ENCODE peak calls at places on chromosomes 3 and 15, in five cellular contexts. One of them, this sample, is unnamed.

GRCh38 chr3:67017211-67017610 is 19.1 kb downstream of the KBTBD8 start:
- DNase-seq in BJ: no peak
- DNase-seq in AG04450: no peak
- DNase-seq in tibial artery: no peak
- DNase-seq in stomach: no peak
- DNase-seq in this sample: peak

GRCh38 chr3:170811928-170812591 is 57.9 kb downstream of the RPL22L1 start:
- DNase-seq in BJ: no peak
- DNase-seq in tibial artery: peak
- DNase-seq in stomach: peak
- DNase-seq in AG04450: peak
- DNase-seq in this sample: peak

GRCh38 chr3:161069441-161070251 is 35.5 kb downstream of the B3GALNT1 start:
- DNase-seq in tibial artery: peak
- DNase-seq in AG04450: peak
- DNase-seq in BJ: peak
- DNase-seq in stomach: no peak
- DNase-seq in this sample: peak

GRCh38 chr3:176755552-176755951 is 441.7 kb downstream of the TBL1XR1 start:
- DNase-seq in AG04450: no peak
- DNase-seq in BJ: no peak
- DNase-seq in stomach: no peak
- DNase-seq in tibial artery: no peak
- DNase-seq in this sample: no peak

GRCh38 chr3:196989721-196990262 is 21.2 kb upstream of the PIGZ start:
- DNase-seq in stomach: no peak
- DNase-seq in tibial artery: peak
- DNase-seq in BJ: no peak
- DNase-seq in AG04450: no peak
- DNase-seq in this sample: no peak

GRCh38 chr3:111012388-111013248 is 59.0 kb upstream of the NECTIN3 start:
- DNase-seq in BJ: no peak
- DNase-seq in stomach: no peak
- DNase-seq in tibial artery: no peak
- DNase-seq in AG04450: no peak
- DNase-seq in this sample: no peak

GRCh38 chr15:37046876-37047614 is 53.3 kb downstream of the MEIS2 start:
- DNase-seq in AG04450: no peak
- DNase-seq in BJ: peak
- DNase-seq in tibial artery: no peak
- DNase-seq in stomach: no peak
- DNase-seq in this sample: peak

GRCh38 chr3:27644936-27645335 is 77.2 kb downstream of the EOMES start:
- DNase-seq in AG04450: no peak
- DNase-seq in BJ: no peak
- DNase-seq in tibial artery: no peak
- DNase-seq in stomach: no peak
- DNase-seq in this sample: no peak

GRCh38 chr15:38576261-38576660 is 11.6 kb upstream of the RASGRP1 start:
- DNase-seq in tibial artery: no peak
- DNase-seq in BJ: no peak
- DNase-seq in stomach: no peak
- DNase-seq in AG04450: no peak
- DNase-seq in this sample: no peak

GRCh38 chr15:83837946-83838571 is 184.1 kb downstream of the ADAMTSL3 start:
- DNase-seq in stomach: peak
- DNase-seq in AG04450: no peak
- DNase-seq in tibial artery: no peak
- DNase-seq in BJ: no peak
- DNase-seq in this sample: peak

GRCh38 chr3:172312006-172312405 is 136.2 kb downstream of the GHSR start:
- DNase-seq in tibial artery: no peak
- DNase-seq in stomach: no peak
- DNase-seq in BJ: peak
- DNase-seq in AG04450: no peak
- DNase-seq in this sample: no peak

GRCh38 chr3:15713364-15713763 is 84.4 kb downstream of the ANKRD28 start:
- DNase-seq in BJ: no peak
- DNase-seq in tibial artery: no peak
- DNase-seq in stomach: no peak
- DNase-seq in AG04450: no peak
- DNase-seq in this sample: no peak

GRCh38 chr3:45942051-45942825 is 1.0 kb upstream of the CXCR6 start:
- DNase-seq in BJ: no peak
- DNase-seq in tibial artery: peak
- DNase-seq in stomach: peak
- DNase-seq in AG04450: no peak
- DNase-seq in this sample: peak

GRCh38 chr3:139617656-139618268 is 60.0 kb downstream of the NMNAT3 start:
- DNase-seq in stomach: no peak
- DNase-seq in tibial artery: no peak
- DNase-seq in BJ: no peak
- DNase-seq in AG04450: no peak
- DNase-seq in this sample: no peak

GRCh38 chr15:78055923-78056713 is 21.4 kb downstream of the TBC1D2B start:
- DNase-seq in stomach: no peak
- DNase-seq in tibial artery: peak
- DNase-seq in BJ: no peak
- DNase-seq in AG04450: no peak
- DNase-seq in this sample: peak

GRCh38 chr3:36591959-36592358 is 172.4 kb downstream of the DCLK3 start:
- DNase-seq in tibial artery: no peak
- DNase-seq in BJ: no peak
- DNase-seq in AG04450: no peak
- DNase-seq in stomach: no peak
- DNase-seq in this sample: peak

GRCh38 chr3:5479229-5479799 is 291.8 kb downstream of the EDEM1 start:
- DNase-seq in tibial artery: no peak
- DNase-seq in stomach: peak
- DNase-seq in AG04450: no peak
- DNase-seq in BJ: no peak
- DNase-seq in this sample: no peak

GRCh38 chr3:176926034-176926433 is 271.2 kb downstream of the TBL1XR1 start:
- DNase-seq in tibial artery: no peak
- DNase-seq in BJ: no peak
- DNase-seq in AG04450: no peak
- DNase-seq in stomach: no peak
- DNase-seq in this sample: no peak

GRCh38 chr3:50953825-50954224 is 279.1 kb downstream of the DOCK3 start:
- DNase-seq in BJ: no peak
- DNase-seq in AG04450: no peak
- DNase-seq in stomach: no peak
- DNase-seq in tibial artery: no peak
- DNase-seq in this sample: no peak

GRCh38 chr15:57792729-57793449 is 86.4 kb downstream of the POLR2M start:
- DNase-seq in tibial artery: no peak
- DNase-seq in BJ: no peak
- DNase-seq in AG04450: no peak
- DNase-seq in stomach: no peak
- DNase-seq in this sample: no peak

GRCh38 chr3:42843730-42844713 is 31.7 kb downstream of the CYP8B1 start:
- DNase-seq in stomach: no peak
- DNase-seq in BJ: no peak
- DNase-seq in AG04450: no peak
- DNase-seq in tibial artery: peak
- DNase-seq in this sample: no peak

GRCh38 chr3:142726017-142726416 is 2.2 kb downstream of the TRPC1 start:
- DNase-seq in tibial artery: no peak
- DNase-seq in stomach: no peak
- DNase-seq in AG04450: no peak
- DNase-seq in BJ: no peak
- DNase-seq in this sample: no peak

GRCh38 chr3:129632556-129632955 is 26.1 kb upstream of the PLXND1 start:
- DNase-seq in stomach: no peak
- DNase-seq in AG04450: no peak
- DNase-seq in BJ: no peak
- DNase-seq in tibial artery: no peak
- DNase-seq in this sample: no peak

GRCh38 chr3:129230311-129231019 is 18.9 kb upstream of the COPG1 start:
- DNase-seq in BJ: no peak
- DNase-seq in tibial artery: no peak
- DNase-seq in AG04450: no peak
- DNase-seq in stomach: no peak
- DNase-seq in this sample: peak

GRCh38 chr15:55587321-55588069 is 650 bp downstream of the PYGO1 start:
- DNase-seq in tibial artery: no peak
- DNase-seq in stomach: no peak
- DNase-seq in BJ: no peak
- DNase-seq in AG04450: no peak
- DNase-seq in this sample: peak

GRCh38 chr3:50238549-50239026 is 2.6 kb downstream of the GNAI2 start:
- DNase-seq in tibial artery: peak
- DNase-seq in stomach: peak
- DNase-seq in AG04450: no peak
- DNase-seq in BJ: no peak
- DNase-seq in this sample: no peak

GRCh38 chr3:187183210-187183862 is 13.9 kb upstream of the RTP1 start:
- DNase-seq in tibial artery: no peak
- DNase-seq in AG04450: no peak
- DNase-seq in stomach: no peak
- DNase-seq in BJ: no peak
- DNase-seq in this sample: no peak

DNA sequence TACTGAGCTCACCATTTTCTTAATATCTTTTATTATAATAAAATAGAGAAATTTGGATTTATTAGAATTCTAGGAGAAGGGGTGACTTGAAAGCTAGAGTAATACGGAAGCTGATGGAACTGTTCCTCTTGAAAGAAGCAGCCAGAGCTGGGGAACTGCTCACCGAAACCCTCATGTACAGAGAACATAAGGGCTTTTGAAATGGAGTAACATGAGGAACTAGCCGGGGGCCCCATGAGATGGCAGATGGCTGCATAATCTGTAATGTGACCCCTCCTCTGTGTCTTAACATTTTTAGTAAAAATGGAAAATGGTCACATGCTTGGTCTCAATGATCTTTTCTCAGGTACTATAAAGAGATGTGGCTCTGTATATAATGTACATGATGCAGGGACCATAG is 15.7 kb upstream of the DYNC1LI1 start:
- DNase-seq in stomach: no peak
- DNase-seq in tibial artery: no peak
- DNase-seq in AG04450: no peak
- DNase-seq in BJ: no peak
- DNase-seq in this sample: no peak
- TF ChIP-seq CTCF in stomach: no peak
- TF ChIP-seq CTCF in tibial artery: no peak
- TF ChIP-seq CTCF in AG04450: no peak
- TF ChIP-seq CTCF in BJ: no peak
- TF ChIP-seq CTCF in this sample: no peak

DNA sequence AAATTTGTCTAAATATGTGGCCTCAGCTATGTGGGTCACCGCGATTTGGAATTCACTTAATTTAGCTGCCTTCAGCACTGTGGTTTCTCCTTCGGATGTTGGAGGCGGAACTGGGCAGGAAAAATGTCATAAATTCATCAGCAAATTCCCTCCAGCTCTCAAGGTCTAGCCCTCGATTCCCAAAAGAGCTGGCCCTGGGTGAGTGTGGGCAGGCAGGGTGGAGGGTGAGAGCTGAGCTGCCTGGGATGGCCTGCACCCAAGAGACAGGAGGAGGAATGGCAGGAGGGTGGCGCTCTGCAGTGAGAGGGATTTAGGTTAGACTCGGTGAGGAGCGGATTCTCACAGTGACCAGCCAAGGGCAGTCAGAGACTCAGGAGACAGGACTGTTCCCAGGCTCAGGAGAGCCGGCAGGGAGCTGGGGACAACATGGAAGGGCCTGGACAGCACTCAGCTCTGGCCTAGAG is 57.1 kb downstream of the FEM1B start:
- DNase-seq in tibial artery: peak
- DNase-seq in AG04450: no peak
- DNase-seq in BJ: peak
- DNase-seq in stomach: no peak
- DNase-seq in this sample: peak
- H3K4me3 ChIP-seq in tibial artery: no peak
- H3K4me3 ChIP-seq in AG04450: no peak
- H3K4me3 ChIP-seq in BJ: no peak
- H3K4me3 ChIP-seq in stomach: no peak
- H3K4me3 ChIP-seq in this sample: no peak

GRCh38 chr15:92668086-92668485 is 12.5 kb upstream of the FAM174B start:
- DNase-seq in BJ: no peak
- DNase-seq in stomach: no peak
- DNase-seq in AG04450: no peak
- DNase-seq in tibial artery: no peak
- DNase-seq in this sample: no peak
- TF ChIP-seq CTCF in BJ: no peak
- TF ChIP-seq CTCF in stomach: no peak
- TF ChIP-seq CTCF in AG04450: no peak
- TF ChIP-seq CTCF in tibial artery: no peak
- TF ChIP-seq CTCF in this sample: no peak

GRCh38 chr15:75801859-75802593 is 41.2 kb upstream of the UBE2Q2 start:
- DNase-seq in stomach: peak
- DNase-seq in tibial artery: peak
- DNase-seq in AG04450: peak
- DNase-seq in BJ: no peak
- DNase-seq in this sample: peak
- H3K4me3 ChIP-seq in stomach: peak
- H3K4me3 ChIP-seq in tibial artery: peak
- H3K4me3 ChIP-seq in AG04450: peak
- H3K4me3 ChIP-seq in BJ: peak
- H3K4me3 ChIP-seq in this sample: peak

DNA sequence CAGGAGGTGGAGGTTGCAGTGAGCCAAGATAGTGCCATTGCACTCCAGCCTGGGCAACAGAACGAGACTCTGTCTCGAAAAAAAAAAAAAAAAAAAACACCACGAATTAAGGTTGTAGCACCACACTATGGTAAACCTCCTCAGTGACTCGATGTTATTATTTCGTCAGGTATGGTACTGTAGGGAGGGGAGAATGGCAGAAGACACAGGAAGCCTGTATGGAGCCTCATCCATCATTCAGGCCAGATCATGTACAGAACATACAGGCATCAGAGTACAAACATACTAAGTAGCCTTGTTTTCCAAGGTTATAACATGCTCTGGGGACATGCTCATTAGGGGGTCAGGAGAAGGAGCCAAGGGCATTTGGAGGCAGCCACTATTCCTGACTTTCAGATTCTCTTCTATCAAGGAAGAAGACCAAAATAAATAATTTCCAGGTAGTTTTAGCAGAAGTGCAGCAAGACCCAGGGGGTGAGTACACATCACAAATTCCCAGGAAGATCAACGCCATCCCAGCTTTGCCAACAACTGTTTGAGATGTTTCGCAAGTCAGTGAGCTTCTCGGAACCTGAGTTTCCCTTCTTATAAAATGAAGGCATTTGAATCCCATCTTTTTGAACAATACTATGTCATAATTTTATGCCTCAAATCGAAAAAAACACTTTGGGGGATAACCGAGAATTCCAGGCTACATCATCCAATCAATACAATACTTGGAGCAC is 79.8 kb downstream of the FOXP1 start:
- DNase-seq in tibial artery: no peak
- DNase-seq in AG04450: no peak
- DNase-seq in BJ: peak
- DNase-seq in stomach: no peak
- DNase-seq in this sample: peak
- TF ChIP-seq CTCF in tibial artery: no peak
- TF ChIP-seq CTCF in AG04450: no peak
- TF ChIP-seq CTCF in BJ: no peak
- TF ChIP-seq CTCF in stomach: no peak
- TF ChIP-seq CTCF in this sample: no peak

GRCh38 chr3:52350436-52350835 is 34.3 kb downstream of the DNAH1 start:
- DNase-seq in AG04450: no peak
- DNase-seq in tibial artery: no peak
- DNase-seq in stomach: no peak
- DNase-seq in BJ: no peak
- DNase-seq in this sample: no peak
- H3K4me3 ChIP-seq in AG04450: no peak
- H3K4me3 ChIP-seq in tibial artery: no peak
- H3K4me3 ChIP-seq in stomach: no peak
- H3K4me3 ChIP-seq in BJ: no peak
- H3K4me3 ChIP-seq in this sample: no peak